ENCODE peak calls at places on chromosomes 6 and 20, in six cellular contexts. M is cardiac fibroblast, C is psoas muscle, O is HL-60, J is fibroblast of the aortic adventitia, R is lower lobe of right lung. B is an unnamed sample.

GRCh38 chr6:9927271-9927670 is 487.6 kb downstream of the TFAP2A start:
- DNase-seq in M (no peak), C (no peak), O (no peak), J (no peak), R (no peak), B (no peak)

GRCh38 chr6:30687659-30688431 is 1.4 kb upstream of the PPP1R18 start:
- DNase-seq in M (peak; percentile 60), C (peak; percentile 49), O (no peak), J (peak; percentile 59), R (no peak), B (peak; percentile 64)

GRCh38 chr6:158018851-158019361 is 37.2 kb downstream of the SYNJ2 start:
- DNase-seq in M (peak; percentile 79), C (no peak), O (no peak), J (peak; percentile 82), R (peak; percentile 31), B (peak; percentile 73)

GRCh38 chr6:149864578-149865535 is 698 bp upstream of the LRP11 start:
- DNase-seq in M (peak; percentile 78), C (no peak), O (peak; percentile 51), J (peak; percentile 81), R (no peak), B (peak; percentile 81)

GRCh38 chr6:161393839-161394364 is 120.0 kb upstream of the AGPAT4 start:
- DNase-seq in M (peak; percentile 91), C (no peak), O (peak; percentile 71), J (peak; percentile 93), R (no peak), B (peak; percentile 93)

GRCh38 chr20:49794336-49795124 is 18.1 kb upstream of the SLC9A8 start:
- DNase-seq in M (no peak), C (no peak), O (peak; percentile 88), J (no peak), R (peak; percentile 65), B (no peak)

GRCh38 chr6:131136021-131136847 is 967 bp downstream of the AKAP7 start:
- DNase-seq in M (peak; percentile 67), C (no peak), O (no peak), J (peak; percentile 62), R (no peak), B (peak; percentile 62)

GRCh38 chr6:82144007-82144851 is 103.3 kb downstream of the IBTK start:
- DNase-seq in M (peak; percentile 85), C (peak; percentile 16), O (no peak), J (peak; percentile 94), R (no peak), B (peak; percentile 100)

GRCh38 chr6:20952605-20953004 is 418.3 kb downstream of the CDKAL1 start:
- DNase-seq in M (peak; percentile 34), C (no peak), O (no peak), J (peak; percentile 60), R (no peak), B (peak; percentile 85)

GRCh38 chr6:84428300-84428907 is 201.0 kb upstream of the CEP162 start:
- DNase-seq in M (peak; percentile 81), C (peak; percentile 23), O (peak; percentile 41), J (peak; percentile 78), R (peak; percentile 46), B (peak; percentile 73)

GRCh38 chr20:46285740-46286139 is 22.6 kb downstream of the CDH22 start:
- DNase-seq in M (no peak), C (no peak), O (no peak), J (no peak), R (no peak), B (no peak)

GRCh38 chr6:150527100-150527499 is 72.6 kb upstream of the PLEKHG1 start:
- DNase-seq in M (peak; percentile 16), C (no peak), O (no peak), J (no peak), R (no peak), B (no peak)

GRCh38 chr6:131867744-131868143 is 59.9 kb downstream of the ENPP1 start:
- DNase-seq in M (peak; percentile 7), C (no peak), O (no peak), J (peak; percentile 21), R (no peak), B (peak; percentile 24)

GRCh38 chr6:16391451-16391912 is 153.1 kb downstream of the GMPR start:
- DNase-seq in M (peak; percentile 60), C (no peak), O (no peak), J (peak; percentile 72), R (no peak), B (no peak)

GRCh38 chr6:163730496-163731210 is 316.1 kb downstream of the QKI start:
- DNase-seq in M (no peak), C (no peak), O (no peak), J (no peak), R (no peak), B (no peak)

GRCh38 chr20:50107086-50107645 is 5.8 kb downstream of the UBE2V1 start:
- DNase-seq in M (no peak), C (no peak), O (no peak), J (no peak), R (no peak), B (no peak)

GRCh38 chr6:128487746-128488145 is 32.7 kb downstream of the PTPRK start:
- DNase-seq in M (no peak), C (no peak), O (no peak), J (peak; percentile 78), R (no peak), B (peak; percentile 64)

DNA sequence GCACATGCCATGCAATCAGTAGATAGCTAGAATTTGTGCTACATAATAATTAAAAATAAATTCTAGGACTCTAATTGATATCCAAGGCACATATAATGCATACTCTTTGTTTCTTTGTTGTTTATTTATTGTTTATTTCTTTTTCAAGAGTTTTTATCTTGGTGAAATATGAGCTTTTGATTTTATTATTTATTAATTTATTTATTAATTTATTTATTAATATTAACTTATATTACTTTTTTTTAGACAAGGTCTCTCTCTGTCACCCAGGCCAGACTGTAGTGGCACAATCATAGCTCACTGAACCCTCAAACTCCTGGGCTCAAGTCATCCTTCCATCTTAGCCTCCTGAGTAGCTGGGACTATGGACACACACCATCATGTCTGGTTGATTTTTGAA is 519.9 kb downstream of the HAO1 start:
- DNase-seq in M (no peak), C (no peak), O (no peak), J (no peak), R (no peak), B (no peak)
- TF ChIP-seq CTCF in M (no peak), C (no peak), O (no peak), J (no peak), R (no peak), B (no peak)

GRCh38 chr6:169247991-169248390 is 5.7 kb downstream of the THBS2 start:
- DNase-seq in M (no peak), C (no peak), O (no peak), J (peak; percentile 37), R (no peak), B (no peak)

GRCh38 chr6:169246445-169246844 is 7.2 kb downstream of the THBS2 start:
- DNase-seq in M (no peak), C (no peak), O (no peak), J (no peak), R (no peak), B (no peak)

GRCh38 chr6:169249057-169249456 is 4.6 kb downstream of the THBS2 start:
- DNase-seq in M (no peak), C (no peak), O (no peak), J (peak; percentile 22), R (no peak), B (no peak)

GRCh38 chr6:169247419-169247818 is 6.2 kb downstream of the THBS2 start:
- DNase-seq in M (no peak), C (no peak), O (no peak), J (no peak), R (no peak), B (no peak)

GRCh38 chr6:169248521-169248971 is 5.1 kb downstream of the THBS2 start:
- DNase-seq in M (no peak), C (no peak), O (no peak), J (peak; percentile 16), R (no peak), B (no peak)
- TF ChIP-seq CTCF in M (no peak), C (no peak), O (no peak), J (no peak), R (no peak), B (no peak)

DNA sequence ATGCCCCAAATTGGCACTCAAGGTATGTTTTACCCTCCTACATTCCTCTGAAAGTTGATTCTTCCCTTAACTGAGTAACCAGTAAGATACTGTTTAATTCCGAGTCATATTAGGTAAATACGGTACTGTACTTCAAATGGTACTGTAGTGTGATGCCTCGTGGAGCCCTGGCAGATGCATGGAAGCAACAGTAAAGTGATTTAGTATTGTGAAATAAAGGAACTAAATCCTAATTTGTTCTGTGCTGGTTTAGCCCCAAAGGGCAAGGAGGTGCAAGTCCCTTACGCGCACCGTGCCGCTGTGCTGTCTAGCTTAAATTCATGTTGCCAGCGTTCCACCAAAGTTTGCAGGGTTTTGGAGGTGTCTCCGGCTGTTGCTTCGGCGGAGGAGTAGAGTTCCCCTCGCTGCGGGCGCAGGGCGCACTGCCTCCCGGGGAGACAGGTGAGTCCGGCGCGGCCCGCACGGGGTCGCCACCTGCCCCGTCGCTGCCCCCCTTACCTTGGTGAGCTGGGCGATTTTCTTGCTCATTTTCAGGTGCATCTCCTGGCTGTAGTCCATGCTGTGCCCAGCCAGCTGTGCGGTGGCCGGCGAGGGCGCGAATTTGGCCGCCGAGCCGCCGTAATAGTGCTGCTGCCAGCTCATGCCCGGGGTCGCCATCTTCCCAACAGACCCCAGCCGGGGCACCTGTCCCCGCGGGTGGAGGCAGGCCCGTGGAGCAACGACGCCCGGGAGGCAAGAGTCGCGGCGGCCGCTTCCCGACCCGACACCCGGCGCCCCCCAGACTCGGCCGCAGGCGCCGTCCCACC is 618 bp downstream of the FAM184A start:
- DNase-seq in M (peak; percentile 9), C (no peak), O (no peak), J (peak; percentile 14), R (peak; percentile 67), B (peak; percentile 14)
- TF ChIP-seq CTCF in M (no peak), C (no peak), O (no peak), J (no peak), R (peak; percentile 27), B (no peak)

GRCh38 chr6:90296346-90297123 is at the start of gene BACH2:
- DNase-seq in M (peak; percentile 79), C (peak; percentile 90), O (peak; percentile 82), J (peak; percentile 79), R (peak; percentile 91), B (peak; percentile 88)
- TF ChIP-seq CTCF in M (no peak), C (peak; percentile 9), O (no peak), J (peak; percentile 27), R (peak; percentile 17), B (no peak)

DNA sequence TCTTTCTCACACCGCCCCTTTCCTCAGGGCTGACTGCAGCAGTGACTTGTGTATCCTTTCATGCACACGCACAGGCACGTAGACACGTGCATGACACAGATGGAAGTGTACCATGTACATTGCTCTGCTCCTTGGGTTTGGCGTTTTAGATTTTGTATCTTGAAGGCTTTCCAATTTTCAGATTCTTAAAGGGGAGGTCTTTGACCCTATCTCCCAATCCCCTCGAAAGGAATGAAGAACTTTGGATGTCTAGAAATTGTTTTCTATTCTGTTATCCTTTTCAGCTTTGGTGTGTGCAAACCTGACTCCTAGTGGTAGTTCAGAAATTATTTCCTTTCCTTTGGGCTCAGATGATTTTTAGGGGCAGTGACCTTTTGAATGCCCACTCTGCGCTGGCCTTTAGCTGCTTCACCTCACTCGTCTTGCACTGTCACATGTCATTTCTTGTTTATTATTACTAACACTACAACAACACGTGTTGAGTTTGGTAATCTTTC is 63.0 kb downstream of the HIVEP1 start:
- DNase-seq in M (peak; percentile 39), C (no peak), O (no peak), J (peak; percentile 34), R (no peak), B (peak; percentile 21)
- TF ChIP-seq CTCF in M (peak; percentile 51), C (peak; percentile 23), O (no peak), J (peak; percentile 58), R (peak; percentile 36), B (peak; percentile 42)

GRCh38 chr6:43985329-43985728 is 141.9 kb downstream of the MRPL14 start:
- DNase-seq in M (no peak), C (no peak), O (no peak), J (no peak), R (peak; percentile 2), B (no peak)
- TF ChIP-seq CTCF in M (no peak), C (no peak), O (no peak), J (no peak), R (no peak), B (no peak)